ENCODE peak calls at places on chromosome 1, in six cellular contexts. D is mesothelial cell of epicardium; C is sigmoid colon; O is B cell; E is left lung; J is CD4-positive, alpha-beta T cell. Z is an unnamed sample.

GRCh38 chr1:228511539-228512445 is 24.6 kb downstream of the RNF187 start:
- DNase-seq in C (no peak), E (no peak), J (no peak), O (no peak), D (peak; percentile 29), Z (no peak)

GRCh38 chr1:47996060-47996405 is 1.2 kb downstream of the TRABD2B start:
- DNase-seq in D (no peak), O (no peak), E (no peak), C (no peak), J (no peak), Z (no peak)

GRCh38 chr1:167367705-167368104 is 147.0 kb downstream of the POU2F1 start:
- DNase-seq in C (no peak), D (no peak), J (no peak), E (no peak), O (no peak), Z (no peak)

GRCh38 chr1:207844374-207844773 is 66.6 kb downstream of the CD34 start:
- DNase-seq in O (no peak), J (no peak), E (no peak), C (no peak), D (no peak), Z (no peak)

GRCh38 chr1:12167493-12168429 is 970 bp downstream of the TNFRSF1B start:
- DNase-seq in C (no peak), J (no peak), E (peak; percentile 81), O (no peak), D (no peak), Z (peak; percentile 63)

GRCh38 chr1:205423814-205424399 is 2.1 kb upstream of the LEMD1 start:
- DNase-seq in O (no peak), C (no peak), E (no peak), D (no peak), J (no peak), Z (no peak)

GRCh38 chr1:44784094-44785026 is 3.6 kb downstream of the BEST4 start:
- DNase-seq in D (no peak), O (peak; percentile 59), J (no peak), C (no peak), E (peak; percentile 81), Z (peak; percentile 65)

GRCh38 chr1:9292361-9293240 is at the start of gene SPSB1:
- DNase-seq in C (peak; percentile 90), D (peak; percentile 65), E (peak; percentile 91), O (peak; percentile 85), J (peak; percentile 57), Z (peak; percentile 86)

GRCh38 chr1:173050865-173051264 is at the start of gene TNFSF18:
- DNase-seq in O (no peak), C (no peak), J (no peak), D (no peak), E (no peak), Z (no peak)

GRCh38 chr1:9659328-9659727 is 7.8 kb downstream of the PIK3CD start:
- DNase-seq in O (no peak), C (no peak), E (no peak), J (no peak), D (peak; percentile 41), Z (no peak)

GRCh38 chr1:94243665-94244064 is 6.3 kb upstream of the ARHGAP29 start:
- DNase-seq in J (no peak), O (no peak), C (no peak), D (no peak), E (no peak), Z (no peak)

GRCh38 chr1:234371414-234371813 is 1.8 kb upstream of the COA6 start:
- DNase-seq in E (no peak), D (no peak), C (no peak), J (no peak), O (no peak), Z (no peak)

GRCh38 chr1:228827026-228827425 is 91.7 kb downstream of the RHOU start:
- DNase-seq in O (no peak), D (no peak), C (no peak), E (no peak), J (no peak), Z (no peak)

GRCh38 chr1:151314137-151314875 is 12.9 kb downstream of the PI4KB start:
- DNase-seq in J (no peak), O (no peak), D (no peak), C (peak; percentile 95), E (no peak), Z (no peak)

GRCh38 chr1:145983959-145984830 is 12.2 kb downstream of the TXNIP start:
- DNase-seq in E (no peak), J (no peak), O (no peak), D (no peak), C (peak; percentile 55), Z (no peak)

GRCh38 chr1:30650038-30650958 is 73.1 kb downstream of the MATN1 start:
- DNase-seq in J (no peak), D (no peak), O (no peak), E (no peak), C (no peak), Z (no peak)

GRCh38 chr1:67324068-67324467 is 16.4 kb downstream of the IL12RB2 start:
- DNase-seq in C (no peak), J (no peak), D (no peak), E (no peak), O (no peak), Z (no peak)

GRCh38 chr1:12184008-12184681 is 17.4 kb downstream of the TNFRSF1B start:
- DNase-seq in J (no peak), C (peak; percentile 96), D (no peak), O (peak; percentile 72), E (peak; percentile 93), Z (no peak)

GRCh38 chr1:229087339-229087738 is 183.6 kb upstream of the RAB4A start:
- DNase-seq in O (no peak), E (no peak), J (no peak), D (no peak), C (no peak), Z (no peak)

GRCh38 chr1:198845851-198846250 is 207.0 kb downstream of the PTPRC start:
- DNase-seq in D (no peak), E (no peak), C (no peak), O (no peak), J (no peak), Z (no peak)

GRCh38 chr1:186078245-186078644 is 296.8 kb downstream of the TPR start:
- DNase-seq in D (no peak), O (no peak), C (no peak), E (no peak), J (no peak), Z (peak; percentile 16)

GRCh38 chr1:181969902-181970301 is 91.6 kb downstream of the ZNF648 start:
- DNase-seq in D (no peak), C (no peak), O (no peak), J (no peak), E (no peak), Z (no peak)

GRCh38 chr1:89939059-89939570 is 55.8 kb upstream of the ZNF326 start:
- DNase-seq in J (no peak), D (no peak), C (no peak), E (no peak), O (no peak), Z (no peak)

GRCh38 chr1:85413169-85413568 is 51.8 kb downstream of the DDAH1 start:
- DNase-seq in J (no peak), O (no peak), C (no peak), D (no peak), E (no peak), Z (no peak)

GRCh38 chr1:77395051-77395450 is 113.2 kb downstream of the AK5 start:
- DNase-seq in O (no peak), C (no peak), D (no peak), E (no peak), J (no peak), Z (no peak)

DNA sequence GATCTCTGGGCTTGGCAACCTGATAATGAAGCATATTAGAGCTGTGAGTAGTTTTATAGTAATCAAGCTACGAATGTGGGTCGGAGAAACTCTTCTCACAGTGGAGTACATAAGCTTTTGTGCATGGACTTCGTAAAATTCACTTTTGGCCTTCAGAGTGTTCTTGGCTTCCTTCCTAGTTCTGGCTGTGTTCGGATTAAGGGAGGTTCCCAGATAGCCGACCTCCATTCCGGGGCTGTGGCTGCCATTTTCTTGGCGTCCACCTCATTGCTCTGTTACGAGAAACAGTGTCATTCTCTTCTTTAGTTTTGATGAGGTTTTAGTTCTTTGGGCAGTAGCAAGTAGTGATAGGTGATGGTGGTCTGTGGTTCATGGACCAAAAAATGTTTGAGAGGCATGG is 26.3 kb downstream of the CAMTA1 start:
- DNase-seq in O (no peak), J (no peak), E (no peak), D (no peak), C (no peak), Z (no peak)
- TF ChIP-seq CTCF in O (no peak), J (no peak), E (no peak), D (no peak), C (no peak), Z (no peak)

DNA sequence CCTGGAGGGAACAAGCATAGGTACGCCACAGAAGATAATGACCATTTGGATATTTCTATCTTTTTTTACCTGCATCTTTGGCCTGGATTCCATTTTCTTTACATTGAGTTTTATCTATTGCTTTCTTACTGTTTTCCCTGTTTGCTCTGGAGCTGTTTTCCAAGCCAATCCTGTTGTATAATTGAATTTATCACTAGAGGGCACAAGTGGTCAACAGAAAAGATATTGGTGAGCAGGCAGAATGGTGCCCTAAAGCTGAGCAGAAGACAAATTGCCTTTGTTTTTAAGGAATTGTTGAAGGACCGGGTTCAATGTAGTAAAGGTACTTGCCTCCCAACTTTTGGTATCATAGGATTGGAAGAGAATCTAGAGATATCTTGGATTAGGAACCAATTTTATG is 152.8 kb downstream of the PPP1R12B start:
- DNase-seq in J (no peak), C (no peak), E (no peak), O (no peak), D (no peak), Z (no peak)
- TF ChIP-seq CTCF in J (no peak), C (no peak), E (no peak), O (no peak), D (peak; percentile 17), Z (peak; percentile 43)

DNA sequence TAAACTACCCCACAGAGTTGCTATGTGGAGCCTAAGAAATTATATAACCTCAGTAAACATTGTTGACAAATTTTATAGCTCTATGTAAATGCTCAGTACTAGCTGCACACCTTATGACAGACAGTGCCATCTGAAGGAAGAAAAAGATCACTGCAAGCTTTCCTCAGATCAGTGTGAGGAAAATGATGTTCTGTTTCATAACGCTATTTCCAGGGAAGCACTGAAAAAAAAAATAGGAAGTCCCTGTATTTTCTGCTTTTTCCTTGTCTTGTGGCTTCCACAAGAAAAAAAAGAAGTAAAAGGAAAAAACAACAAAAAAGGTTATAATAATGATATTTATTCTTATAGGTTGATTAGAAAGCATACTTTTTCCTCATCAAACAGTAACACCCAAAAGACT is 23.2 kb downstream of the LYST start:
- DNase-seq in D (no peak), O (no peak), C (no peak), E (no peak), J (no peak), Z (peak; percentile 29)
- TF ChIP-seq CTCF in D (no peak), O (peak; percentile 74), C (no peak), E (no peak), J (peak; percentile 37), Z (peak; percentile 67)

GRCh38 chr1:7462627-7463026 is 308.5 kb upstream of the VAMP3 start:
- DNase-seq in D (no peak), E (no peak), C (no peak), J (no peak), O (no peak), Z (no peak)

GRCh38 chr1:7459915-7460314 is 311.2 kb upstream of the VAMP3 start:
- DNase-seq in J (no peak), C (no peak), D (no peak), E (peak; percentile 49), O (no peak), Z (no peak)

GRCh38 chr1:7458946-7459345 is 312.1 kb upstream of the VAMP3 start:
- DNase-seq in C (no peak), J (no peak), D (no peak), O (no peak), E (peak; percentile 23), Z (no peak)

GRCh38 chr1:7457811-7458210 is 313.3 kb upstream of the VAMP3 start:
- DNase-seq in C (no peak), O (no peak), D (no peak), J (no peak), E (peak; percentile 68), Z (no peak)

GRCh38 chr1:7460807-7461206 is 310.3 kb upstream of the VAMP3 start:
- DNase-seq in J (no peak), O (no peak), C (no peak), D (no peak), E (peak; percentile 46), Z (no peak)
- TF ChIP-seq CTCF in J (no peak), O (no peak), C (no peak), D (no peak), E (no peak), Z (no peak)